ENCODE peak calls at places on chromosomes 3 and 15, in five cellular contexts. H, U, M, V and B are unnamed samples. For H3K27me3, the result is how much of the 10 kb centered on the place peaks cover.

GRCh38 chr3:155313303-155313702 is 19.8 kb upstream of the STRIT1 start:
- DNase-seq in H (no peak), U (no peak), M (no peak), V (no peak), B (no peak)

GRCh38 chr3:190024912-190025311 is 95.8 kb downstream of the P3H2 start:
- DNase-seq in H (no peak), U (no peak), M (peak), V (no peak), B (no peak)

GRCh38 chr15:57272770-57273357 is 103.4 kb upstream of the CGNL1 start:
- DNase-seq in H (no peak), U (no peak), M (no peak), V (no peak), B (no peak)

GRCh38 chr3:35505772-35506171 is 133.6 kb upstream of the ARPP21 start:
- DNase-seq in H (no peak), U (no peak), M (no peak), V (no peak), B (no peak)

GRCh38 chr3:32147935-32148334 is 41.5 kb downstream of the GPD1L start:
- DNase-seq in H (no peak), U (no peak), M (peak), V (no peak), B (no peak)

GRCh38 chr15:58043192-58043903 is 22.2 kb downstream of the ALDH1A2 start:
- DNase-seq in H (no peak), U (no peak), M (peak), V (no peak), B (peak)

GRCh38 chr3:52062499-52062898 is 6.1 kb upstream of the DUSP7 start:
- DNase-seq in H (no peak), U (no peak), M (peak), V (no peak), B (peak)

GRCh38 chr3:63955036-63955650 is 43.0 kb upstream of the SCAANT1 start:
- DNase-seq in H (no peak), U (no peak), M (no peak), V (no peak), B (peak)

GRCh38 chr3:25973111-25973510 is 183.2 kb downstream of the OXSM start:
- DNase-seq in H (no peak), U (no peak), M (no peak), V (no peak), B (no peak)

GRCh38 chr3:21750831-21751391 is at the start of gene ZNF385D:
- DNase-seq in H (peak), U (peak), M (peak), V (peak), B (no peak)

GRCh38 chr15:99997112-99997651 is 263.9 kb upstream of the LYSMD4 start:
- DNase-seq in H (no peak), U (no peak), M (no peak), V (no peak), B (no peak)

GRCh38 chr15:88987951-88988671 is 74.9 kb upstream of the MFGE8 start:
- DNase-seq in H (no peak), U (peak), M (no peak), V (no peak), B (no peak)

GRCh38 chr3:177050466-177051237 is 146.6 kb downstream of the TBL1XR1 start:
- DNase-seq in H (no peak), U (no peak), M (peak), V (no peak), B (peak)

GRCh38 chr3:79414035-79414434 is 353.8 kb downstream of the ROBO1 start:
- DNase-seq in H (no peak), U (no peak), M (peak), V (no peak), B (no peak)

GRCh38 chr3:14555835-14556234 is 15.7 kb upstream of the GRIP2 start:
- DNase-seq in H (no peak), U (peak), M (no peak), V (no peak), B (no peak)

GRCh38 chr3:151203053-151203420 is at the start of gene GPR171:
- DNase-seq in H (no peak), U (no peak), M (no peak), V (no peak), B (no peak)

GRCh38 chr15:68055224-68055705 is 1.1 kb downstream of the PIAS1 start:
- DNase-seq in H (no peak), U (no peak), M (peak), V (no peak), B (no peak)

GRCh38 chr3:196688349-196688748 is 23.7 kb downstream of the CEP19 start:
- DNase-seq in H (no peak), U (no peak), M (peak), V (no peak), B (peak)

GRCh38 chr3:128923607-128924385 is 44.4 kb downstream of the ACAD9 start:
- DNase-seq in H (no peak), U (peak), M (no peak), V (no peak), B (no peak)

GRCh38 chr3:105278688-105279087 is 88.0 kb upstream of the ALCAM start:
- DNase-seq in H (no peak), U (no peak), M (no peak), V (no peak), B (no peak)

GRCh38 chr15:70160267-70160666 is 62.5 kb upstream of the TLE3 start:
- DNase-seq in H (no peak), U (no peak), M (peak), V (no peak), B (peak)

GRCh38 chr15:75025102-75025501 is 1.7 kb downstream of the PPCDC start:
- DNase-seq in H (no peak), U (no peak), M (no peak), V (no peak), B (no peak)

GRCh38 chr15:57758556-57758955 is 52.0 kb downstream of the POLR2M start:
- DNase-seq in H (no peak), U (no peak), M (no peak), V (no peak), B (no peak)

GRCh38 chr15:29945943-29946591 is 123.8 kb upstream of the TJP1 start:
- DNase-seq in H (no peak), U (no peak), M (no peak), V (no peak), B (peak)

GRCh38 chr3:187922704-187923393 is 177.6 kb upstream of the BCL6 start:
- DNase-seq in H (no peak), U (no peak), M (peak), V (no peak), B (no peak)

GRCh38 chr3:127836004-127836882 is 13.9 kb upstream of the MGLL start:
- DNase-seq in H (no peak), U (no peak), M (no peak), V (no peak), B (peak)

GRCh38 chr3:133408961-133409360 is 9.1 kb downstream of the BFSP2 start:
- DNase-seq in H (no peak), U (no peak), M (peak), V (no peak), B (no peak)

GRCh38 chr3:146187334-146187950 is 26.5 kb upstream of the PLOD2 start:
- DNase-seq in H (peak), U (no peak), M (peak), V (no peak), B (no peak)

GRCh38 chr15:55256281-55257013 is 33.2 kb downstream of the RAB27A start:
- DNase-seq in H (no peak), U (no peak), M (peak), V (no peak), B (no peak)

GRCh38 chr3:20173844-20174410 is 12.1 kb downstream of the SGO1 start:
- DNase-seq in H (no peak), U (no peak), M (no peak), V (no peak), B (no peak)

GRCh38 chr3:131172502-131172901 is 145.8 kb downstream of the NEK11 start:
- DNase-seq in H (no peak), U (no peak), M (no peak), V (no peak), B (no peak)

GRCh38 chr3:50502584-50503423 is 630 bp downstream of the CACNA2D2 start:
- DNase-seq in H (peak), U (peak), M (no peak), V (no peak), B (no peak)

GRCh38 chr15:44584162-44584749 is 47.3 kb downstream of the EIF3J start:
- DNase-seq in H (no peak), U (peak), M (peak), V (peak), B (peak)

GRCh38 chr3:52769786-52770445 is 824 bp downstream of the NEK4 start:
- DNase-seq in H (no peak), U (no peak), M (peak), V (no peak), B (peak)

GRCh38 chr3:52456169-52456799 is 880 bp downstream of the NISCH start:
- DNase-seq in H (no peak), U (peak), M (peak), V (no peak), B (peak)

GRCh38 chr3:168134931-168135330 is 39.2 kb upstream of the GOLIM4 start:
- DNase-seq in H (no peak), U (no peak), M (no peak), V (no peak), B (no peak)

GRCh38 chr3:58101499-58102370 is 93.5 kb downstream of the FLNB start:
- DNase-seq in H (no peak), U (no peak), M (no peak), V (no peak), B (peak)

DNA sequence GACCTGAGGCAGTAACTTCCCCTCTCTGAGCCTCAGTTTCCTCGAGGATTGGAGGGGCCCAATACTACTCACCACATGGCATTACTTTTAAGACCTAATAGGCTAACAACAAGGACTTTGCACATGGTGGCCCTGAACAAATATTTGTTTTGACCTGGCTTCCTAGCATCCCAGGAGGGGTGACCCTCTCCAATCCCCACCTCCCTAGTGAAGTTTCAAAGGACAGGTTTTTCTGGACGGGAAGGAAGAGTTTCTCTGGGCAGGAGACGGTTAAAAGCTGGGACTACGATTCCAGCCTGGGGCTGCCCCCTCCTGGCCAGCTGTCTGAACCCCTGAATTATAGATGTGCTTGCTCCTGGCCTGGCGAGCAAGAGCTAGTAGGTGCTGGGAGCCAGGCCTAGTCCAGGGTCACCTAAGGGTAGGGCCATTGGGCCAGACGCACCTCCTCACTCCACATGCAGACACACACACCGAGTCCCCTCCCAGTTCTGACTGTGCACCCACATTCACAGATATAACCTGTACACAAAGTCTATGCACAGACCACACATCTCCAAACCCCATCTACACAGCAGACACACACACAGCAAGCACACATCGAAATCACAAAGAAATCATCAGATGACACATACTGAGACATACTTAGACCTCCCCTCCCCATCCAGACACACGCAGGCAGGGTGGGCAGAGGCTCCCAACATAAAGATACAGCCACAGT is 2.7 kb upstream of the ISL2 start:
- DNase-seq in H (no peak), U (peak), M (no peak), V (no peak), B (no peak)
- H3K27me3 ChIP-seq in H (under half), U (under half), M (half or more), V (under half), B (under half)

GRCh38 chr3:194688946-194689345 is 3.3 kb downstream of the FAM43A start:
- DNase-seq in H (no peak), U (no peak), M (no peak), V (no peak), B (no peak)

GRCh38 chr3:194686816-194687637 is 1.3 kb downstream of the FAM43A start:
- DNase-seq in H (peak), U (peak), M (peak), V (no peak), B (peak)

GRCh38 chr3:194686414-194686815 is 732 bp downstream of the FAM43A start:
- DNase-seq in H (no peak), U (no peak), M (no peak), V (no peak), B (no peak)

GRCh38 chr3:194688207-194688711 is 2.6 kb downstream of the FAM43A start:
- DNase-seq in H (peak), U (peak), M (peak), V (no peak), B (peak)

DNA sequence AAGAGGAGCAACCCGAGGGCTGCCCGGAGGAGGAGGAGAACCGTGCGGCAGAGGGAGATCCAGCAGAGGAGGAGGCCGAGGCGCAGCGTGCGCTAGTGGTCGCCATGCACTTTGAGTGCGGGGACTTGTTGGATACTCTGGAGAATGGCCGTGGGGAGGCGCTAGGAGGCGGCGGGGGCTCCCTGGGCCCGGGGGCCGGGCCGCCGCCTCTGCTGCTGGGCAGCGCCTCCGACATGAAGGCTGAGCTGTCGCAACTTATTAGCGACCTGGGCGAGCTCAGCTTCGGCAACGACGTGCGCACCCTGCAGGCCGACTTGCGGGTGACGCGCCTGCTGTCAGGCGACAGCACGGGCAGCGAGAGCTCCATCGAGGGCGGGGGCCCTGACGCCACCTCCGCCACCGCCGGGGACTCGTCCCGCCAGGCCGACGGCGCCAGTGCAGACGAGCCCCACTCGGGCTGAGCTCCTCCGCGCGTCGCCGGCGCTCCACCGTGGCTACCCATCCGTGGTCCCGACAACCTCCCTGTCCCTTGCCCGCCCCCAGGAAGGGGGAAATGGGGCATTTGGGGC is 2.0 kb downstream of the FAM43A start:
- DNase-seq in H (peak), U (peak), M (peak), V (peak), B (peak)
- H2AK5ac ChIP-seq in H (peak), U (no peak), M (no peak), V (no peak), B (peak)

GRCh38 chr15:34976743-34977142 is 7.2 kb upstream of the AQR start:
- DNase-seq in H (no peak), U (no peak), M (no peak), V (no peak), B (no peak)

GRCh38 chr15:34976073-34976472 is 6.5 kb upstream of the AQR start:
- DNase-seq in H (no peak), U (no peak), M (no peak), V (no peak), B (no peak)

GRCh38 chr15:34969340-34970097 is at the start of gene AQR:
- DNase-seq in H (peak), U (peak), M (peak), V (peak), B (peak)

DNA sequence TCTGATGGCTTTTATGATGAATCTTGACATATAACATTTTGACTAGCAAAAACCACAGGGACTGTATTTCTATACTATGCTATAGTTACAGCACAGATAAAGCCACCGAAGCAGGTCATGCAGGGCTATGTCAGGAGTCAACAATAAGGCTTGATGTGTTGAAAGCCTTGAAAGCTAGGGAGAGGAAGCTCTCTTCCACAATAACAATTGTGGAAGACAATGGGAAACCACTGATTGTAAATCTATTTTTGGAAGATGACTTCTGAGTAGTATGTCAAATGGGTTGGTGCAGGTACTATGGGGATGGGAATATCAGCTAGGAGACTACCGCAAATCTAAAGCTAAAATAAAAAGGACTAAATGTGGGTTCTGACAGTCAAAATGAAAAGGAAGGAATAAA is 4.0 kb upstream of the AQR start:
- DNase-seq in H (no peak), U (no peak), M (no peak), V (no peak), B (no peak)
- H2BK12ac ChIP-seq in H (no peak), U (no peak), M (no peak), V (no peak), B (no peak)

GRCh38 chr15:73852507-73852906 is 20.9 kb upstream of the TBC1D21 start:
- DNase-seq in H (no peak), U (no peak), M (no peak), V (no peak), B (no peak)
- H3K27me3 ChIP-seq in H (under half), U (under half), M (half or more), V (under half), B (under half)

DNA sequence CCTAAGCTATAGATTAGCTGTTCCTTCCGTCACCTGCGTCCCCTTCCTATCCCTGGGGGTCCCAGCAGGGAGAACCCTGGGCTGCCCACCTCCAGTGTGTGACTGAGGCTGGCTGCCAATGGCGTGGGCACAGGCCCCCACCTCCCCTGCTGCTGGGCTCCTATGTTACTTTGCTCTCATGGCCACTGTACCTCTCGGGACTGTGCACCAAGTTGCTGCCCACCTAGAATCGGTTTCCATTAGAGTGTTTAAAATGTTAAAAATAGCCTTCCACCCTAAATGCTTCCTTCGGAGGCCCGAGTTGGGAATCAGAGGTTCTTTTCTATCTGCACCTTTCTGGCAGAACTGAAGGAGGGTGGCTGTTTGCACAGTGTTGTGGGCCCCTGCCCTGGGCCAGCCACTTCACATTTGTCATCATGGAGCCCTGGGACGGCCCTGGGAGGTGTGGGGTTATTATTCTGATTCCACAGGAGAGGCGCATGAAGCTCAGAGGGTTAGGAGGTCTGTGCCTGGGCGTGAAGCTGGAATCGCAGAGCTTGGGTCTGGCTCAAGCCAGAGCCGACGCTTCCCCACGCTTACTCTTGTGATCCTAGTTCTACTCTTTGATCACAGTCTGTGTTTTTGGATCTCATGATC is 29.1 kb downstream of the IRAK2 start:
- DNase-seq in H (no peak), U (no peak), M (no peak), V (no peak), B (no peak)
- H2AK5ac ChIP-seq in H (peak), U (no peak), M (peak), V (no peak), B (no peak)

DNA sequence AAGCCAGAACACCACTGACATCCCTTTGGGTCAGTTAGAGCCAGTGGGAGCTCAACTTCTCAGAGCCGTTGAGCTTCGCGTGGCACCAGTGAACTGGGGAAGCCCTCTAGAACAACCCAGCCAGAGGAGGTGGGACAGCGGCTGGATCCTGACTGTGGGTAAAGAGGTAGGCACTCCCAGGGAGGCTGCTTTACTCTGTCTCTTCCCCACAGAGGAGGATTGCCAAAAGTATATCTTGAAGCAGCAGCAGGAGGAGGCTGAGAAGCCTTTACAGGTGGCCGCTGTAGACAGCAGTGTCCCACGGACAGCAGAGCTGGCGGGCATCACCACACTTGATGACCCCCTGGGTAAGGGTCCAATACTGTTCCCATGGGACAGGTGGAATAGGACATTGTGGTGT is 1.2 kb downstream of the MYD88 start:
- DNase-seq in H (no peak), U (no peak), M (no peak), V (no peak), B (no peak)
- H2BK12ac ChIP-seq in H (no peak), U (no peak), M (no peak), V (no peak), B (no peak)

DNA sequence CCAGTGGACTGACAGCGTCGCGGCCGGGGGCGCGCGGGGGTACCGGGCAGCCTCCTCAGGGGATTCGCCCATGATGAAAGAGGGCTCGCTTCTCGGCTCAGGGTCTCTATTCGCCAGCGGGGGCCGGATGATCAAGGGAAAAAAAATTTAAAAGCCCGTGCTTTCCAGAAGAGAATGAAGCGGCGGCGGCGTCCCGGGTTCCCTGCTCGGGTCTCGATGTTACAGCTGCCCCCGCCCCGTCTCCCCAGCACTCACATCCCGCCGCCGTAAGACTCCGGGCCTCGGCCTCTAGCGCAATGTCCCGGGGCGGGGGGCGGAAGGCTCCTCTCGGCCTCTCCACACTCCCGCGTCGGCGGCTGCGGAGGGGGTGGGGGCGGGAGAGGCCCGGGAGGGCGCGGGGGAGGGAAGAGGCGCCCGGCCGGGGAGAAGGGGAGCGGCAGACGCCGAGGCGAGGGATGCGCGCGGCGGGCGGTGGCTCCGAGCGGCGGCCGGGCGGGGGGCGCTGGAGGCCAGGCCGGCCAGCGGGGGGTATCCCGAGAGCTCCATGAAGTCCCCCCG is 4.4 kb downstream of the PTH1R start:
- DNase-seq in H (no peak), U (no peak), M (peak), V (no peak), B (peak)
- H3K27me3 ChIP-seq in H (under half), U (half or more), M (half or more), V (half or more), B (under half)

GRCh38 chr15:98720577-98720976 is 72.2 kb downstream of the IGF1R start:
- DNase-seq in H (no peak), U (no peak), M (no peak), V (no peak), B (no peak)
- H2AK5ac ChIP-seq in H (no peak), U (no peak), M (no peak), V (no peak), B (peak)

GRCh38 chr15:85750319-85750806 is 44.4 kb downstream of the KLHL25 start:
- DNase-seq in H (no peak), U (peak), M (no peak), V (no peak), B (no peak)
- H2BK12ac ChIP-seq in H (no peak), U (no peak), M (peak), V (peak), B (no peak)